ENCODE peak calls at places on chromosomes 12 and 14, in eight cellular contexts. Y is H1, K is mammary epithelial cell, E is transverse colon, W is uterus, H is fibroblast of lung, Q is HFFc6, V is body of pancreas. N is an unnamed sample.

GRCh38 chr12:34288963-34289345 is 266.7 kb downstream of the ALG10 start:
- DNase-seq in Y (no peak), K (no peak), E (peak), W (no peak), H (no peak), Q (no peak), V (no peak), N (no peak)

GRCh38 chr14:61215222-61216010 is 65.7 kb downstream of the TMEM30B start:
- DNase-seq in Y (no peak), K (no peak), E (no peak), W (no peak), H (peak), Q (no peak), V (no peak), N (no peak)

GRCh38 chr12:105724651-105725050 is 394.2 kb downstream of the C12orf75 start:
- DNase-seq in Y (no peak), K (no peak), E (no peak), W (no peak), H (peak), Q (no peak), V (no peak), N (no peak)

GRCh38 chr14:36661506-36662257 is at the start of gene PAX9:
- DNase-seq in Y (peak), K (peak), E (peak), W (peak), H (peak), Q (peak), V (peak), N (no peak)

GRCh38 chr14:28767851-28768548 is 1.4 kb downstream of the FOXG1 start:
- DNase-seq in Y (peak), K (no peak), E (no peak), W (no peak), H (no peak), Q (no peak), V (no peak), N (no peak)

GRCh38 chr14:31090872-31091764 is 64.9 kb upstream of the STRN3 start:
- DNase-seq in Y (no peak), K (peak), E (peak), W (peak), H (peak), Q (peak), V (peak), N (peak)

GRCh38 chr12:15590180-15590826 is 198.9 kb downstream of the EPS8 start:
- DNase-seq in Y (peak), K (peak), E (peak), W (peak), H (peak), Q (peak), V (peak), N (peak)

GRCh38 chr12:84910549-84911241 is 1.9 kb downstream of the SLC6A15 start:
- DNase-seq in Y (no peak), K (peak), E (no peak), W (no peak), H (peak), Q (no peak), V (no peak), N (no peak)

GRCh38 chr12:754871-755562 is 2.6 kb downstream of the WNK1 start:
- DNase-seq in Y (no peak), K (peak), E (no peak), W (no peak), H (peak), Q (peak), V (peak), N (peak)

GRCh38 chr14:91284146-91284790 is 39.8 kb upstream of the GPR68 start:
- DNase-seq in Y (no peak), K (peak), E (no peak), W (peak), H (peak), Q (peak), V (no peak), N (peak)

GRCh38 chr12:47736877-47737676 is 11.8 kb upstream of the ENDOU start:
- DNase-seq in Y (no peak), K (no peak), E (peak), W (peak), H (peak), Q (peak), V (peak), N (peak)

GRCh38 chr14:29716150-29716549 is 211.5 kb downstream of the PRKD1 start:
- DNase-seq in Y (no peak), K (no peak), E (no peak), W (no peak), H (peak), Q (no peak), V (peak), N (peak)

GRCh38 chr12:91774471-91774921 is 371.1 kb downstream of the BTG1 start:
- DNase-seq in Y (no peak), K (peak), E (no peak), W (no peak), H (peak), Q (peak), V (peak), N (peak)

GRCh38 chr12:122932207-122932606 is 34.1 kb downstream of the ABCB9 start:
- DNase-seq in Y (no peak), K (no peak), E (peak), W (no peak), H (no peak), Q (no peak), V (no peak), N (no peak)

DNA sequence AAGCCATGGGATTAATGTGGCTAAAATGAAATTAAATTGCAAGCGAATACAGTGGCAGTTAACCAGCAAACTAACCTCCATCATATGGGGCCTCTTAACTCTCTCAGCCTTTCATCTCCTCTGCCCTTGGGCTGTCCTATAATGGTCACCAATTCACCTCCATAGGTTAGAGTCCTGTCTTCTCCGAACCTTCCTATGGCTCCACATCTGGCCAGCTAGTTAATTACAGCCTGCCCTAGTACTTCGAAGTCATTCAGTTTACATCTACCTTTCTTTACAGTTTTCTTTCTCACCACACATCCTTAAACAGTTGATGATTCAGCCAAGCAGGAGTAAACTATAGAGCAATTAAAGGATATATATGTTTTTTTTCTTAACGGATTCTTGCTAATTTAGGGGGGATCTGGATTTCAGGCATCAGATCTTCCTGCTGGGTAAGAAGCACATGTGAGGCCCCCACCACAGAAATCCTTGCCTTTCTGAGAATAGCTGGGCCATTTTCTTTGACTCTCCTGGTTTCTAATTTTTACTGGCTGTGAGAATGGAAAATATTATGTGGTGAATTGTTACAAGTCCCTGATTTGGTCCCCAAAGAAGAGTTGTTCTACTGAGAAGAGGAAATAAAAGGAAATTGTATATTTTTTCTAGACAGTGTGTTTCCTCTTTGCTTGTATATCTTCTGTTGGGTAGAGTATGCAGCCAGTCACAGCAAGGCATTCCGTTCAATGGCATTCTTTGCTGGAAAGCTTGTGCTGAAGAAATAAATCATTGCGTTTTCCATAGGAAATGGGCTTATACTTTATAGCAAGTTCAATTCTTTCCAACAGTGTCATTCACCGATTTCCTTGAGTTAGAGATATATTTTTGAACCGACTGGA is 16.7 kb downstream of the HMGA2 start:
- DNase-seq in Y (no peak), K (no peak), E (no peak), W (no peak), H (no peak), Q (no peak), V (no peak), N (no peak)
- TF ChIP-seq CTCF in Y (no peak), K (peak), E (no peak), W (no peak), H (peak), Q (peak), V (no peak), N (no peak)

DNA sequence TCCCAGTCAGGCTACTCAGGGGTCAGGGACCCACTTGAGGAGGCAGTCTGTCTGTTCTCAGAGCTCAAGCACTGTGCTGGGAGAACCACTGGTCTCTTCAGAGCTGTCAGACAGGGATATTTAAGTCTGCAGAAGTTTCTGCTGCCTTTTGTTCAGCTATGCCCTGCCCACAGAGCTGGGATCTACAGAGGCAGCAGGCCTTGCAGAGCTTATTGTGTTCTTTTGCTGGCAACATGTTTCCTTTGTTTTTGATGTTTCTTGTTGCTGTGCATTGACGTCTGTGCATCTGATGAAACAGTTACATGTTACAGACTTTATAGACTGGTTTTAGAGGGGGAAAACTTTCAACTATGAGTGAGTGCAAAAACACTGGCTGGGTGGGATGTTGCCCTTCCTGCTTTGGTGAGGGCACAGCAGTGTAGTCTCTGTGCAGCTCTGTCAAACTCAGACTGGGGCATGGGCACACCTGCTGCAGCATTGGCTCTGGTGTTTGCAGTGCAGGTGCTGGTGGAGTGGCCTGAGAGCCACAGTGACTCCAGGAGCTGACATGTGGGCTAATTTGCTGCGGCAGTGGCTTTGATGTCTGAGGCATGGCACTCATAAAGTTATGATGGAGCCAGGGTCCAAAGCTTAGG is 26.8 kb downstream of the CLEC6A start:
- DNase-seq in Y (no peak), K (no peak), E (no peak), W (no peak), H (no peak), Q (no peak), V (no peak), N (no peak)
- TF ChIP-seq CTCF in Y (no peak), K (no peak), E (no peak), W (no peak), H (no peak), Q (no peak), V (no peak), N (no peak)

DNA sequence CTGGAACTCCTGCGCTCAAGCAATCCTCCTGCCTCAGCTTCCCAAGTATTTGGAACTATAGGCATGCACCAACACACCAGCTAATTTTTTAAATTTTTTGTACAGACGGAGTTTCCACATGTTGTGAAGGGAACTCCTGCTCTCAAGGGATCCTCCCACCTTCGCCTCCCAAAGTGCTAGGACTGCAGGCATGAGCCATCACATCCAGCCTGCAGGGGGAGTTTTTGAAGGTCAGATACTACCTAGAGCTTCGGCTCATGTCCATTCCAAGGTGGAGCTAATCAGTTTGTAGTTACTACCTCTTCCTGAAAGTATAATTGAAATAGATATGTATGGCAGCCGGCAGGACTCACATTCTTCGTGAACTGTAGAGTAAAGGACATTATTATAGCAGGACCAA is 3.7 kb upstream of the TAS2R19 start:
- DNase-seq in Y (peak), K (no peak), E (no peak), W (no peak), H (no peak), Q (no peak), V (no peak), N (no peak)
- TF ChIP-seq CTCF in Y (peak), K (peak), E (no peak), W (no peak), H (no peak), Q (no peak), V (no peak), N (no peak)

GRCh38 chr12:44314007-44314500 is 478.2 kb downstream of the TMEM117 start:
- DNase-seq in Y (no peak), K (no peak), E (no peak), W (no peak), H (peak), Q (no peak), V (no peak), N (no peak)

GRCh38 chr12:44313188-44313587 is 477.3 kb downstream of the TMEM117 start:
- DNase-seq in Y (no peak), K (no peak), E (no peak), W (no peak), H (no peak), Q (no peak), V (no peak), N (no peak)

DNA sequence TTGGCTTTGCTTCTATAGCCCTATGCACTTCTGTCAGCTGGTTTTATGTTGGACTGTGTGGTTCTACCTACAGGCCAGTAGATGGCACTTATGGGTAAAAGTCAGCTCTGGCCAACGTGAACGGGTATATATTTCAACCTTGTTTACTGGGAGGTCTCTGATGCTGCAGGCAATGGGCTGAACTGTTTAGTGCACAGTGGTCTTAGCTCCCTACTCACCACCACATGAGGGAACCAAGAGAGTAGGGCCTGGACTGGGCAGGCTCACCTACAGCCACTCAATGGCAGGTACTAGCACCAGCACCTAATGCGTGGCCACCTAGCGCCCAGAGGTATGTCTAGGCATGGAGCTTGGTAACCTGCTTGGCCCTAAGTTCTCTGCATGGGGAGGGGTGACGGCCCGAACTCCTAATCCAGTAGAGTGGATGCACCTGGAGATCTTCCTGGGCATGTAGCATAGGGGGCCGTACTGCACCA is 481.8 kb downstream of the TMEM117 start:
- DNase-seq in Y (peak), K (no peak), E (no peak), W (no peak), H (peak), Q (peak), V (no peak), N (peak)
- TF ChIP-seq CTCF in Y (no peak), K (peak), E (peak), W (no peak), H (peak), Q (peak), V (no peak), N (peak)

GRCh38 chr12:18808221-18808620 is 70.3 kb downstream of the CAPZA3 start:
- DNase-seq in Y (no peak), K (no peak), E (no peak), W (no peak), H (no peak), Q (no peak), V (no peak), N (no peak)

GRCh38 chr12:18807714-18808113 is 69.8 kb downstream of the CAPZA3 start:
- DNase-seq in Y (no peak), K (no peak), E (no peak), W (no peak), H (no peak), Q (no peak), V (no peak), N (no peak)

GRCh38 chr12:18811268-18811667 is 73.3 kb downstream of the CAPZA3 start:
- DNase-seq in Y (no peak), K (no peak), E (no peak), W (no peak), H (no peak), Q (no peak), V (no peak), N (no peak)

GRCh38 chr12:18810537-18811253 is 72.8 kb downstream of the CAPZA3 start:
- DNase-seq in Y (no peak), K (no peak), E (no peak), W (no peak), H (no peak), Q (no peak), V (no peak), N (no peak)

DNA sequence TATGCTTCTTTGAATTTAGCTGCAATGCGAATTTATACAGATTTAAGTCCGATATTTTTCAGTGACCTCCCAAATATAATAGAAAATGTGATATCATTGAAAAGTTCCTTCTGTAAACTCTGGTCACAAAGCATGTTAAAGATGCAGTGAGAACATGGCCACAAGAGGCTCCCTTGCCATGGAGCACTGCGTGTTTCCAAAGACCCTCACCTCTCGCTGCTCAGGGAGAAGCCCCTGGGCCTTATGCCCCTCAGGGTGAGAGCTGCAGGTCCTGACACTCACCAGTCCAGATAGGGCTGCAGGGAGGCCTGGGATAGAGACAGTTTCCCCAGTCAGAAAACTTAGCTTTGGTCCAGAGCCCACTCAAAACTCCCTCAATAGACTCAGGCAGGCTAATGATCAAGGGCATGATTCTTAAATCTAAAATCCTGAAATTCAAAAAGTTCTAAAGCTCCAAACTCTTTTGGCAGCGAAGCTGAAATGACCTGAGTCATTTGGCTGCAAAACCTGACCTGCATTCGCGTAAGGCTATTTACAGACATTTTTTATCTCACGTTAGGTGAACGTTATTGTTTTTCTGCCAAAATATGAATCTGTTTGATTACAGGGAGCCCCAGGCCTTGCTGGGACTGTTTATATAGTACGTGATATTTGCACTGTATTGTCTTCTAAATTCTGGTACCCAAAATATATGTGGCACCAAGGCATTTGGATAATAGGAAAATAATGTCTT is 67.8 kb downstream of the CAPZA3 start:
- DNase-seq in Y (peak), K (no peak), E (no peak), W (no peak), H (no peak), Q (no peak), V (peak), N (no peak)
- TF ChIP-seq CTCF in Y (peak), K (no peak), E (no peak), W (no peak), H (peak), Q (peak), V (no peak), N (no peak)

DNA sequence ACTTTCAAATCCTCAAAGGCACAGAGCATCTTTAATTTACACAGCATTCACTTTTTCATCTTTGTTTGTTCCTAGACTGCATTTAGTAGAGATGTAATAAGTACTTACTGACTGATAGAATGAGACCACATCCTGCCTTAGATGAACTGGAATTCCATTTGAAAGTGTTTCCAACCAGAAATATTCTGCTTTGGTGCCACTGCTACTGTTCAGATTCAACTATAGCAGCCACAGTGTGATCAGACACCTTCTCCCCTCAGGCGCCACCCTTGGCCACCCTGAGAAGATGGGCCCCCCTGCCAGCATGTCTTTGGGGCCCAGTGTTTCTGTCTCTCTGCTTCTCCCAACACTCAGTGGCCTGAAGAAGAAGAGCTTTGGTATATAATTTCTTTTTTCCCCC is 449.1 kb downstream of the RAD51B start:
- DNase-seq in Y (no peak), K (no peak), E (no peak), W (no peak), H (peak), Q (no peak), V (no peak), N (no peak)
- TF ChIP-seq CTCF in Y (no peak), K (no peak), E (no peak), W (no peak), H (no peak), Q (no peak), V (no peak), N (no peak)

N was measured in AG04450.